ENCODE peak calls at places on chromosomes 1 and 21, in five cellular contexts. E is Panc1, O is left lung, M is cardiac fibroblast, G is adrenal gland. C is an unnamed sample.

GRCh38 chr1:198699167-198700015 is 60.6 kb downstream of the PTPRC start:
- DNase-seq in G (peak), M (peak), E (peak), O (peak), C (peak)

GRCh38 chr1:205319081-205320018 is 2.2 kb downstream of the NUAK2 start:
- DNase-seq in G (peak), E (no peak), M (peak), O (peak), C (peak)

GRCh38 chr1:204848579-204848978 is 22.1 kb upstream of the NFASC start:
- DNase-seq in O (no peak), G (no peak), E (no peak), M (no peak), C (no peak)

GRCh38 chr1:39609618-39610331 is 29.7 kb downstream of the HEYL start:
- DNase-seq in E (peak), M (peak), G (peak), O (peak), C (no peak)

GRCh38 chr1:20096840-20097447 is 22.4 kb downstream of the PLA2G2D start:
- DNase-seq in M (no peak), G (no peak), O (no peak), E (no peak), C (no peak)

GRCh38 chr1:100780826-100781225 is 61.3 kb downstream of the VCAM1 start:
- DNase-seq in G (no peak), O (no peak), E (no peak), M (no peak), C (no peak)

GRCh38 chr1:234708700-234709395 is 98.9 kb upstream of the IRF2BP2 start:
- DNase-seq in O (no peak), E (no peak), G (no peak), M (no peak), C (no peak)

GRCh38 chr1:179848233-179848632 is 29.4 kb downstream of the TOR1AIP2 start:
- DNase-seq in E (no peak), M (no peak), O (no peak), G (no peak), C (no peak)

GRCh38 chr1:232979596-232979995 is 29.2 kb downstream of the NTPCR start:
- DNase-seq in O (no peak), M (no peak), G (no peak), E (no peak), C (no peak)

GRCh38 chr1:21829294-21829693 is 17.2 kb downstream of the LDLRAD2 start:
- DNase-seq in O (no peak), M (no peak), E (no peak), G (no peak), C (no peak)

GRCh38 chr21:39587376-39587775 is 25.4 kb upstream of the B3GALT5 start:
- DNase-seq in E (no peak), M (no peak), O (no peak), G (no peak), C (no peak)

GRCh38 chr1:98975825-98976224 is 28.8 kb downstream of the PLPPR5 start:
- DNase-seq in O (no peak), E (no peak), G (no peak), M (no peak), C (no peak)

GRCh38 chr1:222073307-222073995 is 331.6 kb upstream of the DUSP10 start:
- DNase-seq in M (peak), G (no peak), O (no peak), E (no peak), C (peak)

GRCh38 chr1:151831605-151832004 is at the start of gene RORC:
- DNase-seq in O (peak), M (no peak), G (no peak), E (no peak), C (no peak)

GRCh38 chr21:43331962-43332458 is 94.9 kb downstream of the SIK1 start:
- DNase-seq in E (no peak), G (peak), M (peak), O (peak), C (peak)

GRCh38 chr1:14948112-14948652 is 205.4 kb upstream of the TMEM51 start:
- DNase-seq in M (no peak), G (no peak), E (no peak), O (no peak), C (no peak)

GRCh38 chr1:14945132-14946010 is 208.2 kb upstream of the TMEM51 start:
- DNase-seq in G (peak), O (peak), E (no peak), M (peak), C (peak)

GRCh38 chr1:14947421-14947820 is 206.1 kb upstream of the TMEM51 start:
- DNase-seq in O (no peak), E (no peak), M (no peak), G (no peak), C (no peak)

GRCh38 chr1:14946011-14946359 is 207.6 kb upstream of the TMEM51 start:
- DNase-seq in G (no peak), O (no peak), E (no peak), M (no peak), C (no peak)

GRCh38 chr1:14946567-14947285 is 206.8 kb upstream of the TMEM51 start:
- DNase-seq in G (no peak), O (no peak), M (peak), E (no peak), C (peak)
- H3K4me3 ChIP-seq in G (no peak), O (peak), M (no peak), E (no peak), C (peak)

GRCh38 chr1:42403880-42404400 is 23.3 kb downstream of the RIMKLA start:
- DNase-seq in O (no peak), M (no peak), G (no peak), E (no peak), C (no peak)
- TF ChIP-seq CTCF in O (no peak), M (peak), G (no peak), E (no peak), C (no peak)

DNA sequence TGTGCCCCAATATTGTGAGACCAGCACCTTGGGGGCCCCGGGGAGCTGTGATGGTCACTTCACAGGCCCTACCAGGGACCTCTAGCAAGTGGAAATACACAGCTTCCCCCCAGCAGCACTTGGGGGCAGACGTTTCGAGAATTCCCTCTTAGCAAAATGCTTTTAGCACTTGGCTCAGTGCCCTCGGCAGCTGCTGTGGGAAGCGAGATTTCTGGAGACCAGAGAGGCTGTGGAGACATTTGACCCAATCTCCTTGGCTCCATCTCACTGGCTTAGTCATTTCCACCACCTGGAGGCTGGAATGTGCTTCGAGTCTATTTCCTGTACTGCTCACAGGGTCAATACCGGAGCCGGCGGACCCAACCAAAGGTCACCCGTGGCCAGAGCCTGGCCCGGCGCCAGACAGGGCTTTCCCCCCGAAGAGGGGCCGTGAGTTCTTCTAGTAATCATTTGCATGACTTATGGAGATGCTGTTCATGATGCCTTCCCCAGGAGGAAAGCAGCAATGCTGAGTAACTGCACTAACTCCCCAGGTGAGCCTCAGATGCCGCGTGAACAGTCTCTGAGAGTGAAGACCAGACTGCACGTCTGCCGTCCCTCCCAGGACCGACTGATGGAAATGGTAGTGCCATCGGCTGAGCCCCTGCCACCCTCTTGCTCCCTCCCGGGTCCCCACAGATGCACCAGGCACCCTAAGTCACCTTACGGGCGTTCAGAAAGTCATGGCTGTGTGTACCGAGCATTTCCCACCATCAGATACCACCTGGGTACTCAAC is 4.4 kb upstream of the C2CD2 start:
- DNase-seq in M (peak), O (peak), G (peak), E (no peak), C (peak)
- H3K4me3 ChIP-seq in M (no peak), O (no peak), G (no peak), E (no peak), C (no peak)

DNA sequence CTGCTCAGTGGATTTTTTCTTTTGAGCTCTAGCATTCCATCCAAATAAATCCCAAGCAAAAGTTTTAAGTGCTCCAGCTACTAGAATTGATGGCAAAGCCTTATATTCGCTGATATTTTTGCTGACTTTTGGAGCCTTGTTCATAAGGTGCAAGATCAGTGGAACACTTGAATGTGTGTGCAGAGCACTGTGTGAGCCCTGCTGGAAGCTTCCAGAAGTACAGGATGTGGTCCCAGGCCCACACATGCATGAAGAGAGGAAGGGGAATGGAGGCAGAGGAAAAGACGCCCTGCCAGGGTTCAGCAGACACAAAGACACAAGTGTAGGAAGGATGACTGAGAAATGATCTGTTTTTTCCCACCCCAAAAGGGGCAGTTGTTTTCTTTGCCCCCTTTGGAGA is 169.4 kb downstream of the KCNJ6 start:
- DNase-seq in E (no peak), M (no peak), G (no peak), O (no peak), C (no peak)
- TF ChIP-seq CTCF in E (no peak), M (no peak), G (no peak), O (no peak), C (peak)

C was measured in fibroblast of the aortic adventitia.